ENCODE peak calls at places on chromosome 19, in five cellular contexts. Q is A549, M is IMR-90, J is K562, K is H1. S is an unnamed sample.

GRCh38 chr19:7230826-7231225 is 63.4 kb downstream of the INSR start:
- DNase-seq in K (no peak), J (no peak), Q (no peak), M (no peak), S (no peak)

GRCh38 chr19:45973564-45974338 is at the start of gene NOVA2:
- DNase-seq in K (peak; percentile 100), J (peak; percentile 99), M (peak; percentile 36), Q (peak; percentile 97), S (no peak)

GRCh38 chr19:7902796-7903243 is 857 bp upstream of the MAP2K7 start:
- DNase-seq in Q (no peak), J (no peak), M (no peak), K (no peak), S (no peak)

GRCh38 chr19:4327252-4327876 is 11.3 kb downstream of the STAP2 start:
- DNase-seq in M (peak; percentile 13), J (peak; percentile 90), K (peak; percentile 98), Q (no peak), S (no peak)

GRCh38 chr19:16397791-16398529 is 73.3 kb downstream of the KLF2 start:
- DNase-seq in M (no peak), K (no peak), J (no peak), Q (no peak), S (no peak)

GRCh38 chr19:3188627-3189596 is 3.2 kb downstream of the NCLN start:
- DNase-seq in K (no peak), J (no peak), Q (no peak), M (no peak), S (no peak)

GRCh38 chr19:4870025-4870700 is 2.7 kb upstream of the PLIN3 start:
- DNase-seq in J (peak; percentile 74), Q (peak; percentile 69), M (peak; percentile 92), K (no peak), S (peak; percentile 98)

GRCh38 chr19:6161271-6161850 is 25.9 kb downstream of the ACSBG2 start:
- DNase-seq in J (peak; percentile 89), M (no peak), Q (no peak), K (no peak), S (peak; percentile 13)

GRCh38 chr19:52343548-52343947 is 7.5 kb downstream of the ZNF610 start:
- DNase-seq in M (peak; percentile 13), Q (no peak), K (peak; percentile 84), J (peak; percentile 62), S (peak; percentile 15)

GRCh38 chr19:34405892-34406660 is 1.9 kb downstream of the PDCD2L start:
- DNase-seq in J (no peak), M (no peak), Q (no peak), K (no peak), S (no peak)

GRCh38 chr19:46579286-46579944 is 21.7 kb upstream of the CALM3 start:
- DNase-seq in M (no peak), J (no peak), Q (peak; percentile 55), K (peak; percentile 82), S (no peak)

GRCh38 chr19:16001481-16002312 is 52.9 kb downstream of the OR10H4 start:
- DNase-seq in J (no peak), M (peak; percentile 77), K (no peak), Q (no peak), S (peak; percentile 33)

GRCh38 chr19:12896460-12896859 is 5.5 kb downstream of the GCDH start:
- DNase-seq in Q (no peak), K (no peak), M (no peak), J (no peak), S (no peak)
- TF ChIP-seq MAFK in Q (no peak), K (no peak), M (no peak), J (no peak), S (no peak)

GRCh38 chr19:50894478-50895356 is 16.5 kb downstream of the KLK4 start:
- DNase-seq in K (no peak), Q (no peak), J (no peak), M (no peak), S (no peak)

GRCh38 chr19:50890422-50891252 is 17.4 kb downstream of the KLK2 start:
- DNase-seq in J (no peak), M (peak; percentile 15), Q (peak; percentile 39), K (no peak), S (no peak)

GRCh38 chr19:50891253-50891625 is 18.0 kb downstream of the KLK2 start:
- DNase-seq in Q (no peak), M (no peak), J (no peak), K (no peak), S (no peak)

GRCh38 chr19:50893047-50893737 is 18.0 kb downstream of the KLK4 start:
- DNase-seq in K (peak; percentile 61), J (peak; percentile 54), M (no peak), Q (no peak), S (no peak)

DNA sequence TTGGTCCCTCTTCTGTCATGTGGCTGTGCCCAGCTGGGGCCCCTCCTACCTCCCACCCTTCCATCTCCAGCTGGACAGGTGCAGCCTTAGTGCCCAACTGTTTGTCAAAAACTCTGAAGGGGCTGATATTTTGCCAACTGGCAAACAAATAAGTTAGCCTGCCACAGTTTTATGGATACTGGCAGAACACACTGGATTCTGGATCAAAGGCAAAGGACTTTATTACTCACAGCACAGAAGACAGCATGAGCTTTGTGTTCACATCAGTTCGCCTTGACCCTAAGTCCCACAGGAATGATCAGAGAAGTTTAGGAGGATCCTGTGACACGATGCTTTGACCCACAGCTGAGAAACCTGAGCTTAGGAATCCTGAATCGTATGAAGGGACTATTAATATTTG is 16.4 kb downstream of the KLK2 start:
- DNase-seq in Q (no peak), M (no peak), J (no peak), K (no peak), S (no peak)
- TF ChIP-seq MAFK in Q (no peak), M (no peak), J (no peak), K (no peak), S (no peak)

GRCh38 chr19:48239582-48240141 is 16.1 kb downstream of the CARD8 start:
- DNase-seq in Q (no peak), J (no peak), K (no peak), M (peak; percentile 51), S (no peak)
- TF ChIP-seq MAFK in Q (no peak), J (no peak), K (no peak), M (no peak), S (no peak)

GRCh38 chr19:56980864-56981263 is 138.9 kb upstream of the USP29 start:
- DNase-seq in M (no peak), J (no peak), Q (no peak), K (no peak), S (no peak)

GRCh38 chr19:56978023-56978565 is 137.6 kb upstream of the PEG3 start:
- DNase-seq in M (no peak), K (no peak), Q (no peak), J (no peak), S (peak; percentile 88)

GRCh38 chr19:56987184-56987583 is 132.6 kb upstream of the USP29 start:
- DNase-seq in Q (no peak), J (no peak), K (no peak), M (no peak), S (no peak)

GRCh38 chr19:56983804-56984203 is 136.0 kb upstream of the USP29 start:
- DNase-seq in Q (no peak), J (no peak), K (no peak), M (no peak), S (no peak)

DNA sequence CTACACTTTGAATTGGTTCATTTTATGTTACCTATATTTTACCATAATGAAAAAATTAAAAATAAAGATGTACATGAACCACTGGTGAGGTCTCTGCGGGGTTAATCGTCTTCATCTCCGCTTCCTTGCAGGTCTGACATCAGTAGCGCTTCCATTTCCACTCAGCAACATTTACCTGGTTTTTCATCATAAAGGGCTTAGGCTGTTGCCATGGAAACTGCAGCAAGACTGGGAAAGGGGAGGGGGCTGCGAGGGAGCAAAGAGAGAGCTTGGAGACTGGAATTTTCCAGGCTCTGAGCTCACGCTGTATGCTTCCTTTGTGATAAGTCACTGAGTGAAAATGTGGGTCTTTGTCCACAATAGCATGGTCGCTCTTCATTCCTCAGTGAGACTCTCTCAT is 136.6 kb upstream of the USP29 start:
- DNase-seq in M (no peak), J (no peak), Q (no peak), K (no peak), S (no peak)
- TF ChIP-seq MAFK in M (no peak), J (no peak), Q (no peak), K (no peak), S (no peak)

GRCh38 chr19:48537541-48537940 is 14.4 kb upstream of the SULT2B1 start:
- DNase-seq in K (no peak), J (no peak), M (no peak), Q (no peak), S (no peak)

GRCh38 chr19:48541813-48542212 is 10.2 kb upstream of the SULT2B1 start:
- DNase-seq in J (no peak), K (no peak), Q (no peak), M (no peak), S (no peak)

GRCh38 chr19:48543121-48543710 is 8.8 kb upstream of the SULT2B1 start:
- DNase-seq in K (no peak), J (no peak), Q (peak; percentile 69), M (peak; percentile 65), S (no peak)

GRCh38 chr19:48540110-48540509 is 11.9 kb upstream of the SULT2B1 start:
- DNase-seq in M (no peak), J (no peak), Q (no peak), K (no peak), S (no peak)

DNA sequence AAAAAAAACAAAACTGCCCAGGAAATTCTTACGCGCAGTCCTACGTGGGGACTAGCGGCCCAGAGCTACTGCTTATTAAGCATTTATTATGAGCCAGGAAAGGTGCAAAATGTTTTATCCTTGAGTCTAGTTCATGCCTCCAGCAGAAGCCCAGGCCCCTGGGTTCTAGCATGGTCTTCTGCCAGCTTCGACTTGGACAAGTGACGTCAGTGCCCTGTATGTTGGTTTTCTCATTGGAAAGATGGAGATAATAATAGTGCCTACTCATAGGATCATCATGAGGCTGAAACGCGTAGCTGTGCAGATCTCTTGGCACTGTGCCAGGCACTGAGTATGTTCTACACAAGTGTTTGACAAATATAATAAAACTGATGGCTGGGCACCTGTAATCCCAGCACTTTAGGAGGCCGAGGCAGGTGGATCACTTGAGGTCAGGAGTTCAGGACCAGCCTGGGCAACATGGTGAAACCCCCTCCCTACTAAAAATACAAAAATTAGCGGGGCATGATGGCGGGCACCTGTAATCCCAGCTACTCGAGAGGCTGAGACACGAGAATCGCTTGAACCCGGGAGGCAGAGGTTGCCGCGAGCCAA is 12.4 kb upstream of the SULT2B1 start:
- DNase-seq in J (no peak), K (no peak), Q (peak; percentile 69), M (peak; percentile 82), S (no peak)
- TF ChIP-seq MAFK in J (no peak), K (no peak), Q (peak; percentile 78), M (no peak), S (no peak)

DNA sequence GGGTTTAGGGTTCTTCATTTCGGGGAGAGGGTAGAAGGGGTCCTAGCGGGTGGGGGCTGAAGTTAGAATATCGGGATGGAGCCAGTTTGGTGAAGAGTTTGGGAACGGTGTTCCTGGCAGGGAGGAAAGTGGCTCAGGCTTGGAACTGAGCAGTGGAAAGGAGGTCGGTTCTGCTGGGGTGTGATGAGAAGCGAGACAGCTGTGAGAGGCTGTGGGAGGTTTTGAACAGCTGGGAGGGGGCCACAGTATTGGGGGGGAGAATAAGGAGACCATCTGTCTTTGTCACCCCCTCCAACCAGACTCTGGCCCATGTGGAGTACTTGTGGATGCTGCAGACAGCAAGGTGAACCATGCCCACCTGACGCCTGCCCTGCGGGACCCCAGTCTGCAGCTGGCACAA is 1.0 kb upstream of the TM6SF2 start:
- DNase-seq in M (no peak), J (no peak), K (no peak), Q (no peak), S (no peak)
- TF ChIP-seq MAFK in M (no peak), J (no peak), K (no peak), Q (no peak), S (no peak)